ENCODE peak calls at places on chromosome 22, in nine cellular contexts. One of them, this sample, is unnamed.

GRCh38 chr22:41003041-41003440 is 51.9 kb downstream of the RBX1 start:
- DNase-seq in tibial artery: no peak
- DNase-seq in adrenal gland: no peak
- DNase-seq in H9: no peak
- DNase-seq in K562: no peak
- DNase-seq in tibial nerve: no peak
- DNase-seq in cardiac muscle cell: no peak
- DNase-seq in HCT116: no peak
- DNase-seq in AG04450: no peak
- DNase-seq in this sample: no peak

GRCh38 chr22:42701694-42702093 is 19.0 kb downstream of the A4GALT start:
- DNase-seq in H9: no peak
- DNase-seq in K562: no peak
- DNase-seq in AG04450: no peak
- DNase-seq in adrenal gland: no peak
- DNase-seq in tibial artery: no peak
- DNase-seq in cardiac muscle cell: no peak
- DNase-seq in HCT116: no peak
- DNase-seq in tibial nerve: no peak
- DNase-seq in this sample: no peak

GRCh38 chr22:42174062-42174461 is 43.5 kb upstream of the CYP2D6 start:
- DNase-seq in tibial artery: no peak
- DNase-seq in cardiac muscle cell: no peak
- DNase-seq in tibial nerve: no peak
- DNase-seq in HCT116: no peak
- DNase-seq in AG04450: peak; percentile 20
- DNase-seq in K562: no peak
- DNase-seq in adrenal gland: no peak
- DNase-seq in H9: no peak
- DNase-seq in this sample: no peak

GRCh38 chr22:24437820-24438328 is 10.5 kb downstream of the ADORA2A start:
- DNase-seq in HCT116: no peak
- DNase-seq in K562: no peak
- DNase-seq in AG04450: no peak
- DNase-seq in cardiac muscle cell: no peak
- DNase-seq in tibial artery: peak; percentile 33
- DNase-seq in adrenal gland: no peak
- DNase-seq in H9: no peak
- DNase-seq in tibial nerve: no peak
- DNase-seq in this sample: no peak

GRCh38 chr22:42985541-42985925 is 29.4 kb downstream of the PACSIN2 start:
- DNase-seq in tibial nerve: no peak
- DNase-seq in tibial artery: no peak
- DNase-seq in cardiac muscle cell: no peak
- DNase-seq in HCT116: no peak
- DNase-seq in AG04450: no peak
- DNase-seq in H9: no peak
- DNase-seq in K562: no peak
- DNase-seq in adrenal gland: no peak
- DNase-seq in this sample: no peak

GRCh38 chr22:33321466-33321865 is 263.3 kb upstream of the SYN3 start:
- DNase-seq in tibial artery: no peak
- DNase-seq in K562: no peak
- DNase-seq in cardiac muscle cell: no peak
- DNase-seq in adrenal gland: no peak
- DNase-seq in HCT116: no peak
- DNase-seq in H9: no peak
- DNase-seq in AG04450: no peak
- DNase-seq in tibial nerve: no peak
- DNase-seq in this sample: no peak

GRCh38 chr22:19652316-19652715 is 62.0 kb upstream of the SEPTIN5 start:
- DNase-seq in H9: no peak
- DNase-seq in adrenal gland: no peak
- DNase-seq in K562: no peak
- DNase-seq in tibial artery: no peak
- DNase-seq in cardiac muscle cell: no peak
- DNase-seq in AG04450: no peak
- DNase-seq in HCT116: no peak
- DNase-seq in tibial nerve: no peak
- DNase-seq in this sample: no peak

GRCh38 chr22:30605449-30606110 is 1.4 kb upstream of the TCN2 start:
- DNase-seq in adrenal gland: peak; percentile 57
- DNase-seq in cardiac muscle cell: peak; percentile 44
- DNase-seq in AG04450: no peak
- DNase-seq in tibial nerve: peak; percentile 54
- DNase-seq in HCT116: peak; percentile 52
- DNase-seq in K562: peak; percentile 64
- DNase-seq in tibial artery: peak; percentile 74
- DNase-seq in H9: peak; percentile 60
- DNase-seq in this sample: no peak

GRCh38 chr22:45285431-45286058 is 796 bp downstream of the UPK3A start:
- DNase-seq in cardiac muscle cell: peak; percentile 45
- DNase-seq in H9: peak; percentile 81
- DNase-seq in tibial nerve: no peak
- DNase-seq in tibial artery: no peak
- DNase-seq in HCT116: no peak
- DNase-seq in adrenal gland: no peak
- DNase-seq in AG04450: no peak
- DNase-seq in K562: no peak
- DNase-seq in this sample: no peak

GRCh38 chr22:31952459-31952858 is 8.1 kb downstream of the YWHAH start:
- DNase-seq in HCT116: no peak
- DNase-seq in tibial nerve: no peak
- DNase-seq in K562: no peak
- DNase-seq in tibial artery: no peak
- DNase-seq in H9: no peak
- DNase-seq in adrenal gland: no peak
- DNase-seq in AG04450: peak; percentile 49
- DNase-seq in cardiac muscle cell: no peak
- DNase-seq in this sample: no peak

GRCh38 chr22:31092161-31092560 is 11.0 kb downstream of the SMTN start:
- DNase-seq in adrenal gland: peak; percentile 19
- DNase-seq in tibial artery: no peak
- DNase-seq in H9: peak; percentile 22
- DNase-seq in HCT116: no peak
- DNase-seq in K562: no peak
- DNase-seq in cardiac muscle cell: no peak
- DNase-seq in tibial nerve: no peak
- DNase-seq in AG04450: no peak
- DNase-seq in this sample: no peak

GRCh38 chr22:23834830-23835772 is 3.7 kb downstream of the DERL3 start:
- DNase-seq in H9: no peak
- DNase-seq in adrenal gland: peak; percentile 13
- DNase-seq in cardiac muscle cell: no peak
- DNase-seq in tibial nerve: no peak
- DNase-seq in tibial artery: peak; percentile 74
- DNase-seq in HCT116: no peak
- DNase-seq in K562: no peak
- DNase-seq in AG04450: no peak
- DNase-seq in this sample: no peak

GRCh38 chr22:19904174-19904856 is 37.3 kb upstream of the COMT start:
- DNase-seq in cardiac muscle cell: no peak
- DNase-seq in K562: no peak
- DNase-seq in adrenal gland: no peak
- DNase-seq in tibial nerve: no peak
- DNase-seq in AG04450: no peak
- DNase-seq in tibial artery: no peak
- DNase-seq in H9: no peak
- DNase-seq in HCT116: no peak
- DNase-seq in this sample: no peak

GRCh38 chr22:32545801-32546200 is 71.2 kb downstream of the FBXO7 start:
- DNase-seq in K562: no peak
- DNase-seq in tibial artery: peak; percentile 67
- DNase-seq in cardiac muscle cell: no peak
- DNase-seq in HCT116: no peak
- DNase-seq in tibial nerve: no peak
- DNase-seq in AG04450: no peak
- DNase-seq in adrenal gland: no peak
- DNase-seq in H9: no peak
- DNase-seq in this sample: no peak

GRCh38 chr22:22593964-22594656 is 35.0 kb upstream of the PRAME start:
- DNase-seq in HCT116: peak; percentile 48
- DNase-seq in tibial artery: no peak
- DNase-seq in tibial nerve: peak; percentile 53
- DNase-seq in K562: peak; percentile 99
- DNase-seq in H9: peak; percentile 63
- DNase-seq in AG04450: peak; percentile 11
- DNase-seq in cardiac muscle cell: no peak
- DNase-seq in adrenal gland: peak; percentile 53
- DNase-seq in this sample: no peak

GRCh38 chr22:22590136-22590891 is 31.2 kb upstream of the PRAME start:
- DNase-seq in H9: no peak
- DNase-seq in AG04450: no peak
- DNase-seq in tibial artery: no peak
- DNase-seq in tibial nerve: no peak
- DNase-seq in adrenal gland: no peak
- DNase-seq in HCT116: no peak
- DNase-seq in K562: no peak
- DNase-seq in cardiac muscle cell: no peak
- DNase-seq in this sample: no peak

GRCh38 chr22:22588485-22589164 is 29.6 kb upstream of the PRAME start:
- DNase-seq in tibial artery: no peak
- DNase-seq in tibial nerve: no peak
- DNase-seq in AG04450: no peak
- DNase-seq in cardiac muscle cell: no peak
- DNase-seq in adrenal gland: no peak
- DNase-seq in H9: no peak
- DNase-seq in K562: no peak
- DNase-seq in HCT116: no peak
- DNase-seq in this sample: no peak

GRCh38 chr22:22593250-22593649 is 34.2 kb upstream of the PRAME start:
- DNase-seq in HCT116: no peak
- DNase-seq in cardiac muscle cell: no peak
- DNase-seq in AG04450: no peak
- DNase-seq in tibial artery: no peak
- DNase-seq in K562: no peak
- DNase-seq in tibial nerve: no peak
- DNase-seq in adrenal gland: no peak
- DNase-seq in H9: no peak
- DNase-seq in this sample: no peak

GRCh38 chr22:22591348-22592299 is 32.6 kb upstream of the PRAME start:
- DNase-seq in K562: peak; percentile 74
- DNase-seq in HCT116: no peak
- DNase-seq in cardiac muscle cell: no peak
- DNase-seq in adrenal gland: no peak
- DNase-seq in AG04450: no peak
- DNase-seq in H9: no peak
- DNase-seq in tibial artery: no peak
- DNase-seq in tibial nerve: no peak
- DNase-seq in this sample: no peak
- H3K9me3 ChIP-seq in K562: no peaks in the 10 kb centered on the region
- H3K9me3 ChIP-seq in HCT116: no peaks in the 10 kb centered on the region
- H3K9me3 ChIP-seq in cardiac muscle cell: no peaks in the 10 kb centered on the region
- H3K9me3 ChIP-seq in adrenal gland: no peaks in the 10 kb centered on the region
- H3K9me3 ChIP-seq in AG04450: no peaks in the 10 kb centered on the region
- H3K9me3 ChIP-seq in H9: no peaks in the 10 kb centered on the region
- H3K9me3 ChIP-seq in tibial artery: no peaks in the 10 kb centered on the region
- H3K9me3 ChIP-seq in tibial nerve: no peaks in the 10 kb centered on the region
- H3K9me3 ChIP-seq in this sample: no peaks in the 10 kb centered on the region

GRCh38 chr22:47437636-47438035 is 675.2 kb downstream of the TBC1D22A start:
- DNase-seq in K562: no peak
- DNase-seq in HCT116: no peak
- DNase-seq in adrenal gland: no peak
- DNase-seq in AG04450: no peak
- DNase-seq in tibial artery: no peak
- DNase-seq in cardiac muscle cell: no peak
- DNase-seq in tibial nerve: no peak
- DNase-seq in H9: no peak
- DNase-seq in this sample: no peak
- H3K9me3 ChIP-seq in K562: no peaks in the 10 kb centered on the region
- H3K9me3 ChIP-seq in HCT116: no peaks in the 10 kb centered on the region
- H3K9me3 ChIP-seq in adrenal gland: no peaks in the 10 kb centered on the region
- H3K9me3 ChIP-seq in AG04450: peaks cover 22% of the 10 kb centered on the region
- H3K9me3 ChIP-seq in tibial artery: peaks cover 21% of the 10 kb centered on the region
- H3K9me3 ChIP-seq in cardiac muscle cell: no peaks in the 10 kb centered on the region
- H3K9me3 ChIP-seq in tibial nerve: no peaks in the 10 kb centered on the region
- H3K9me3 ChIP-seq in H9: peaks cover 89% of the 10 kb centered on the region
- H3K9me3 ChIP-seq in this sample: no peaks in the 10 kb centered on the region

GRCh38 chr22:38124236-38124974 is 13.9 kb upstream of the BAIAP2L2 start:
- DNase-seq in tibial nerve: no peak
- DNase-seq in H9: peak; percentile 71
- DNase-seq in cardiac muscle cell: no peak
- DNase-seq in HCT116: no peak
- DNase-seq in K562: no peak
- DNase-seq in adrenal gland: no peak
- DNase-seq in tibial artery: no peak
- DNase-seq in AG04450: no peak
- DNase-seq in this sample: no peak
- H3K9me3 ChIP-seq in tibial nerve: no peaks in the 10 kb centered on the region
- H3K9me3 ChIP-seq in H9: no peaks in the 10 kb centered on the region
- H3K9me3 ChIP-seq in cardiac muscle cell: no peaks in the 10 kb centered on the region
- H3K9me3 ChIP-seq in HCT116: no peaks in the 10 kb centered on the region
- H3K9me3 ChIP-seq in K562: no peaks in the 10 kb centered on the region
- H3K9me3 ChIP-seq in adrenal gland: no peaks in the 10 kb centered on the region
- H3K9me3 ChIP-seq in tibial artery: no peaks in the 10 kb centered on the region
- H3K9me3 ChIP-seq in AG04450: no peaks in the 10 kb centered on the region
- H3K9me3 ChIP-seq in this sample: no peaks in the 10 kb centered on the region

GRCh38 chr22:22458387-22458786 is 50.2 kb downstream of the ZNF280B start:
- DNase-seq in AG04450: no peak
- DNase-seq in adrenal gland: no peak
- DNase-seq in K562: no peak
- DNase-seq in H9: no peak
- DNase-seq in tibial artery: no peak
- DNase-seq in tibial nerve: no peak
- DNase-seq in HCT116: no peak
- DNase-seq in cardiac muscle cell: no peak
- DNase-seq in this sample: no peak

GRCh38 chr22:22452211-22452610 is 56.3 kb downstream of the ZNF280B start:
- DNase-seq in K562: no peak
- DNase-seq in H9: no peak
- DNase-seq in cardiac muscle cell: no peak
- DNase-seq in HCT116: no peak
- DNase-seq in adrenal gland: no peak
- DNase-seq in tibial nerve: no peak
- DNase-seq in tibial artery: no peak
- DNase-seq in AG04450: no peak
- DNase-seq in this sample: no peak

GRCh38 chr22:22452996-22453686 is 55.4 kb downstream of the ZNF280B start:
- DNase-seq in adrenal gland: no peak
- DNase-seq in tibial artery: no peak
- DNase-seq in AG04450: no peak
- DNase-seq in K562: no peak
- DNase-seq in HCT116: no peak
- DNase-seq in cardiac muscle cell: no peak
- DNase-seq in tibial nerve: no peak
- DNase-seq in H9: no peak
- DNase-seq in this sample: no peak

GRCh38 chr22:22458896-22459588 is 49.5 kb downstream of the ZNF280B start:
- DNase-seq in HCT116: no peak
- DNase-seq in tibial artery: no peak
- DNase-seq in cardiac muscle cell: no peak
- DNase-seq in tibial nerve: no peak
- DNase-seq in AG04450: no peak
- DNase-seq in H9: no peak
- DNase-seq in adrenal gland: no peak
- DNase-seq in K562: no peak
- DNase-seq in this sample: no peak

GRCh38 chr22:22454997-22455396 is 53.5 kb downstream of the ZNF280B start:
- DNase-seq in cardiac muscle cell: no peak
- DNase-seq in H9: no peak
- DNase-seq in K562: no peak
- DNase-seq in HCT116: no peak
- DNase-seq in tibial nerve: no peak
- DNase-seq in adrenal gland: no peak
- DNase-seq in tibial artery: no peak
- DNase-seq in AG04450: no peak
- DNase-seq in this sample: no peak
- H3K9me3 ChIP-seq in cardiac muscle cell: no peaks in the 10 kb centered on the region
- H3K9me3 ChIP-seq in H9: peaks cover 26% of the 10 kb centered on the region
- H3K9me3 ChIP-seq in K562: peaks cover 8% of the 10 kb centered on the region
- H3K9me3 ChIP-seq in HCT116: peaks cover 12% of the 10 kb centered on the region
- H3K9me3 ChIP-seq in tibial nerve: peaks cover 14% of the 10 kb centered on the region
- H3K9me3 ChIP-seq in adrenal gland: peaks cover 5% of the 10 kb centered on the region
- H3K9me3 ChIP-seq in tibial artery: peaks cover 15% of the 10 kb centered on the region
- H3K9me3 ChIP-seq in AG04450: peaks cover 11% of the 10 kb centered on the region
- H3K9me3 ChIP-seq in this sample: peaks cover 3% of the 10 kb centered on the region

This sample was measured in T-helper 17 cell.